ENCODE peak calls at places on chromosome 4, in seven cellular contexts. E is tibial nerve, P is ovary, F is uterus, L is stomach, A is transverse colon, Z is A549. D is an unnamed sample.
A peak's percentile ranks its signal among the peaks of the same experiment; 100 is the strongest.

GRCh38 chr4:136001791-136002190 is 1530.5 kb downstream of the PCDH18 start:
- DNase-seq in E (no peak), P (no peak), F (no peak), L (no peak), A (no peak), Z (no peak), D (no peak)

GRCh38 chr4:93775551-93775950 is 53.0 kb upstream of the ATOH1 start:
- DNase-seq in E (no peak), P (no peak), F (no peak), L (no peak), A (no peak), Z (no peak), D (no peak)

GRCh38 chr4:135739354-135739753 is 1537.8 kb upstream of the PABPC4L start:
- DNase-seq in E (no peak), P (no peak), F (no peak), L (no peak), A (no peak), Z (peak; percentile 28), D (no peak)

GRCh38 chr4:23770011-23770410 is 119.8 kb downstream of the PPARGC1A start:
- DNase-seq in E (no peak), P (no peak), F (no peak), L (no peak), A (no peak), Z (no peak), D (no peak)

GRCh38 chr4:149145803-149146202 is 669.8 kb downstream of the IQCM start:
- DNase-seq in E (no peak), P (no peak), F (no peak), L (no peak), A (no peak), Z (no peak), D (no peak)

GRCh38 chr4:102850373-102850772 is 18.4 kb upstream of the CISD2 start:
- DNase-seq in E (no peak), P (no peak), F (no peak), L (no peak), A (no peak), Z (no peak), D (no peak)

GRCh38 chr4:176838611-176839411 is 46.1 kb upstream of the VEGFC start:
- DNase-seq in E (no peak), P (no peak), F (no peak), L (no peak), A (no peak), Z (peak; percentile 31), D (no peak)

GRCh38 chr4:62644372-62644771 is 1444.2 kb downstream of the ADGRL3 start:
- DNase-seq in E (no peak), P (no peak), F (no peak), L (no peak), A (peak; percentile 10), Z (peak; percentile 21), D (no peak)

GRCh38 chr4:185194924-185195632 is 8.7 kb downstream of the CFAP97 start:
- DNase-seq in E (no peak), P (no peak), F (no peak), L (no peak), A (no peak), Z (no peak), D (no peak)

GRCh38 chr4:40848981-40849380 is 99.2 kb downstream of the NSUN7 start:
- DNase-seq in E (no peak), P (no peak), F (no peak), L (no peak), A (no peak), Z (no peak), D (no peak)

GRCh38 chr4:78131403-78131802 is 74.3 kb downstream of the FRAS1 start:
- DNase-seq in E (no peak), P (no peak), F (no peak), L (no peak), A (no peak), Z (no peak), D (no peak)

GRCh38 chr4:79164961-79165610 is 160.8 kb downstream of the NAA11 start:
- DNase-seq in E (no peak), P (no peak), F (no peak), L (no peak), A (no peak), Z (no peak), D (no peak)

GRCh38 chr4:30718021-30718888 is 1.9 kb upstream of the PCDH7 start:
- DNase-seq in E (no peak), P (peak; percentile 52), F (peak; percentile 57), L (peak; percentile 31), A (peak; percentile 19), Z (no peak), D (peak; percentile 83)

GRCh38 chr4:148254818-148255366 is 187.3 kb downstream of the NR3C2 start:
- DNase-seq in E (no peak), P (no peak), F (no peak), L (no peak), A (no peak), Z (no peak), D (no peak)

GRCh38 chr4:139535852-139536234 is 20.2 kb downstream of the SETD7 start:
- DNase-seq in E (no peak), P (no peak), F (no peak), L (no peak), A (no peak), Z (no peak), D (no peak)

GRCh38 chr4:147975902-147976301 is 244.0 kb downstream of the ARHGAP10 start:
- DNase-seq in E (no peak), P (no peak), F (no peak), L (no peak), A (no peak), Z (no peak), D (no peak)

GRCh38 chr4:151690164-151690856 is 70.5 kb downstream of the GATB start:
- DNase-seq in E (no peak), P (no peak), F (no peak), L (peak; percentile 35), A (no peak), Z (no peak), D (no peak)

GRCh38 chr4:53763813-53764597 is 172.7 kb upstream of the LNX1 start:
- DNase-seq in E (no peak), P (no peak), F (no peak), L (no peak), A (no peak), Z (no peak), D (no peak)

GRCh38 chr4:151114986-151115385 is 15.6 kb downstream of the RPS3A start:
- DNase-seq in E (no peak), P (no peak), F (no peak), L (no peak), A (no peak), Z (no peak), D (no peak)

GRCh38 chr4:2786152-2786671 is 6.7 kb upstream of the SH3BP2 start:
- DNase-seq in E (no peak), P (no peak), F (no peak), L (peak; percentile 22), A (peak; percentile 34), Z (no peak), D (peak; percentile 56)

GRCh38 chr4:151887151-151887815 is 126.5 kb upstream of the GATB start:
- DNase-seq in E (no peak), P (no peak), F (no peak), L (no peak), A (no peak), Z (no peak), D (no peak)

DNA sequence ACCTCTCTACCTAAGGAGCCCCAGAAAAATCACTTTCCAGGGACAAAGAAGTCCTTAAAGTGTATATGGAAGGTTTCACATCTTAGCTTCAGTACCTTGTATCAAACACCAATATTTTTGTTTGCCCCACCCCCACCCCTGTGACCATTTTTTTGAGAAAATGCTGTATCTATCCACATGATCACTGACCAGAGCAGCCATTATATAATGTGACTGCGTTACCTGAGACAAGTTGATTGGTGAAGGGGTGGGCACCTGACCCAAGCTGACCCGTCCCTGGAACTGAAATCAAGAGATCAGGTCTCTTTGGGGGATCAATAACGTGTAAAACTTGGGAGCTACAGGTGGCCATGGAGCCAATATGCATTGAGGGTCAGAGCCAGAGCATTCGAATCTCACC is 10.7 kb downstream of the TIFA start:
- DNase-seq in E (no peak), P (no peak), F (no peak), L (no peak), A (no peak), Z (no peak), D (no peak)
- TF ChIP-seq POLR2A in E (no peak), P (no peak), F (no peak), L (no peak), A (no peak), Z (no peak), D (no peak)

DNA sequence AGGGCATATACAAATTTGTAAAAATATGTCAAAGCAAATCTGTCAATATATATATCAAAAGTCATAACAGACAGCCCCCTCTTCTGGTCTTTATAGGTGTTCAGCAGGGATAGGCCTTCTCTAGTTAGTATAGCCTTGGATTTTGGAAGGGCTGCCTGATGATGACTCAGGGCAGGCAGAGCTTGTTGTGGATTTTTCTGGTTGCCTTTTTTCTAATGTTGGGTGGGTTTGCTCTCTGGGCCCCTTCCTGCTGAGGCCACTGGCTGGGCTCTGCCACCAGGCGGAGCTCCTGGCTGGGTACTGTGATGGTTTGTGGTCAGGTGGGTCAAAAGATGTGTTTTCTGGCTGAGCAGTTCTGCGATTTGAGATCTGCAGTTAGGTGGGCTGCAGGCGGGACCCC is 294.2 kb downstream of the GRIA2 start:
- DNase-seq in E (no peak), P (no peak), F (no peak), L (no peak), A (no peak), Z (no peak), D (no peak)
- TF ChIP-seq CTCF in E (no peak), P (no peak), F (no peak), L (no peak), A (no peak), Z (no peak), D (no peak)

DNA sequence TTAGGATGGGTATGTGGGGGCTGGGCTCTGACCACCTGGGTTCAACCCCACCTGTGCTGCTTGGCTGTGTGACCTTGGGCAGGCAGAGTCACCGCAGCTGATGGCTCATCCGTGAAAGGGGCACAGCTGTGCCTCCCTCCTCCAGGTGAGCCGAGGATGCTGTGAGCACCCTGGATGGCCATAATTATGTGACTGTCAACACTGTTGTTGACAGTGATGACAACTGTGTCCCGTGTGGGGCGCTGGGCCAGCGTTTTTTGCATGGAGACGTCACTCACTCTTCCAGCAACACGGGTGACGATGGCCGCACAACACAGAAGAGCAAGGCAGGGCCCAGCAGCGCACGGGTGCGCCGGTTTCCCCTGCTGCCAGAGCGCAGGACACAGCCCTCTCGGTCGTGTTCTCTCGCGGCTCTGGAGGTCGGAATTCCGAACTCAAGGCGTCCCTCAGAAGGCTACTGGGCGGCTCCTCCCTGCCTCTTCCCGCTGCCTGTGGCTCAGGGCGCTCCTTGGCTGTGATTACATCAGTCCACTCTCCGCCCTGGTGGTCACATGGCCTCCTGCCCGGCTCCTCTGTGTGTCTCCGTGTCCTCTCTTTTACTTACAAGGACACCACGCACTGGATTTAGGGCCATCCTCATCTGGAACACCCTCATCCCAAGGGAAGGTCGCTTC is 1.3 kb downstream of the SH3TC1 start:
- DNase-seq in E (peak; percentile 74), P (no peak), F (no peak), L (peak; percentile 68), A (peak; percentile 50), Z (no peak), D (peak; percentile 83)
- TF ChIP-seq POLR2A in E (no peak), P (no peak), F (peak; percentile 18), L (no peak), A (peak; percentile 43), Z (no peak), D (no peak)

DNA sequence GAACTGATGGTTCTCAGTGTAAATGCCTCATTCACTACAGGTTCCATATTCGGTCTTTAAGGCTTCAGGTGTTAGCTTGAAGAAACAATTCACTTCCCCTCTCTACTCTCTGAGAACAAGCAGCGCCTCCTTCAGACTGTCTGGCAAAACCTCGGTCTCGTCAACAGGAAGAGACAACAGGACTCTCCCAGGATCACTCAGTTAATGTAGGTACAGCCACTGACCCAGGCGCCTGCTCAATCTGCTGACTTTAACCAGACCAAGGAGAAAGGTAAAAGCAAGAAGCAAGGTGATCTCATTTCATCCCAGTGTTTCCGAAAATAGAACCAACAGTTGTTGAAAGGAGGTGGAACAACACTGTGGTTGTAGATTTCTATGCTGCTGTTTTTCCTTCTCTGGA is 102.2 kb downstream of the SLC2A9 start:
- DNase-seq in E (no peak), P (no peak), F (no peak), L (no peak), A (no peak), Z (no peak), D (no peak)
- TF ChIP-seq CTCF in E (no peak), P (no peak), F (no peak), L (no peak), A (no peak), Z (no peak), D (no peak)